ENCODE peak calls at places on chromosomes 16 and 17, in nine cellular contexts. Y is mucosa of descending colon, Q is astrocyte of the spinal cord, Z is lung, D is IMR-90, A is stomach, G is body of pancreas, X is fibroblast of the aortic adventitia, P is PC-9. V is an unnamed sample.

GRCh38 chr16:4494746-4495490 is 18.7 kb downstream of the HMOX2 start:
- DNase-seq in Z (no peak), Q (peak), X (peak), G (no peak), A (no peak), Y (no peak), P (peak), D (peak), V (peak)

GRCh38 chr17:64176556-64176955 is 46.6 kb upstream of the ERN1 start:
- DNase-seq in G (no peak), X (no peak), Y (no peak), A (no peak), D (no peak), P (no peak), Z (no peak), Q (no peak), V (no peak)

GRCh38 chr17:29720471-29720990 is 97.8 kb upstream of the CORO6 start:
- DNase-seq in A (no peak), G (no peak), Z (no peak), Q (no peak), D (no peak), X (no peak), Y (no peak), P (no peak), V (no peak)

GRCh38 chr17:63843387-63844292 is 1.2 kb upstream of the SMARCD2 start:
- DNase-seq in G (peak), D (peak), A (peak), Q (peak), Y (peak), P (peak), X (peak), Z (peak), V (no peak)

GRCh38 chr16:9225527-9226316 is 134.3 kb downstream of the HAPSTR1 start:
- DNase-seq in A (no peak), P (no peak), D (no peak), Q (no peak), X (no peak), G (no peak), Y (no peak), Z (no peak), V (no peak)

GRCh38 chr16:11361751-11362742 is 16.8 kb downstream of the RMI2 start:
- DNase-seq in X (no peak), A (no peak), G (no peak), Z (no peak), D (no peak), P (no peak), Y (no peak), Q (no peak), V (no peak)

GRCh38 chr17:2903193-2903974 is 107.1 kb downstream of the RAP1GAP2 start:
- DNase-seq in D (no peak), A (peak), G (peak), Q (no peak), P (no peak), Y (no peak), X (no peak), Z (no peak), V (no peak)

GRCh38 chr17:46199379-46199778 is 6.2 kb upstream of the KANSL1 start:
- DNase-seq in A (no peak), X (peak), Y (no peak), P (no peak), D (peak), Z (no peak), Q (no peak), G (no peak), V (no peak)

GRCh38 chr17:59332890-59333377 is 1.5 kb downstream of the YPEL2 start:
- DNase-seq in P (no peak), G (peak), Q (no peak), A (peak), X (peak), Y (no peak), D (peak), Z (peak), V (peak)

GRCh38 chr17:251531-251930 is 70.1 kb upstream of the DOC2B start:
- DNase-seq in Z (no peak), D (no peak), Y (peak), P (no peak), Q (no peak), G (peak), X (no peak), A (no peak), V (no peak)

GRCh38 chr16:86479419-86479818 is 30.9 kb upstream of the FOXF1 start:
- DNase-seq in Q (no peak), P (no peak), Y (no peak), D (peak), A (no peak), X (no peak), G (no peak), Z (no peak), V (no peak)

GRCh38 chr17:47257651-47258339 is 4.2 kb downstream of the ITGB3 start:
- DNase-seq in X (peak), D (peak), Q (peak), A (no peak), P (no peak), Y (no peak), G (no peak), Z (no peak), V (peak)

GRCh38 chr17:21173543-21173942 is 40.4 kb downstream of the TMEM11 start:
- DNase-seq in G (no peak), Q (no peak), X (no peak), A (no peak), P (no peak), D (no peak), Z (no peak), Y (no peak), V (no peak)

GRCh38 chr16:87316923-87317765 is at the start of gene C16orf95:
- DNase-seq in Q (peak), Z (peak), D (peak), G (peak), P (peak), Y (peak), A (peak), X (peak), V (peak)

GRCh38 chr17:39097537-39097936 is 53.9 kb downstream of the PLXDC1 start:
- DNase-seq in Q (no peak), X (no peak), G (no peak), D (no peak), Z (no peak), P (no peak), A (no peak), Y (no peak), V (no peak)

GRCh38 chr17:74012465-74012864 is 191.0 kb upstream of the RPL38 start:
- DNase-seq in D (no peak), Q (no peak), Y (no peak), G (no peak), X (no peak), Z (no peak), A (no peak), P (no peak), V (no peak)

GRCh38 chr17:3534881-3535252 is 22.7 kb downstream of the TRPV3 start:
- DNase-seq in D (peak), P (no peak), X (peak), Q (peak), G (no peak), Y (peak), A (no peak), Z (no peak), V (peak)

GRCh38 chr16:72467157-72467759 is 295.3 kb upstream of the PMFBP1 start:
- DNase-seq in D (peak), X (peak), P (no peak), A (no peak), Z (no peak), G (no peak), Y (no peak), Q (peak), V (peak)

GRCh38 chr16:1308036-1308976 is 1.1 kb upstream of the UBE2I start:
- DNase-seq in G (no peak), P (no peak), Y (no peak), Q (peak), D (peak), Z (no peak), A (no peak), X (peak), V (peak)

GRCh38 chr17:1977583-1978395 is 47.3 kb downstream of the RTN4RL1 start:
- DNase-seq in P (no peak), Z (no peak), Q (no peak), Y (no peak), A (no peak), X (no peak), G (peak), D (no peak), V (no peak)

GRCh38 chr17:72467841-72468653 is 347.2 kb downstream of the SOX9 start:
- DNase-seq in G (no peak), P (no peak), X (peak), Q (no peak), Y (peak), D (no peak), A (peak), Z (no peak), V (peak)

GRCh38 chr17:74803971-74804370 is 27.8 kb upstream of the NAT9 start:
- DNase-seq in Z (no peak), Y (no peak), D (no peak), A (no peak), G (no peak), P (no peak), Q (no peak), X (no peak), V (no peak)

GRCh38 chr17:79775635-79776034 is 2.3 kb upstream of the CBX2 start:
- DNase-seq in P (no peak), G (no peak), D (no peak), A (no peak), Y (no peak), Q (no peak), Z (no peak), X (no peak), V (no peak)

GRCh38 chr16:73504591-73504990 is 456.7 kb upstream of the ZFHX3 start:
- DNase-seq in Q (no peak), A (no peak), D (no peak), G (no peak), Z (no peak), X (no peak), Y (no peak), P (no peak), V (no peak)

GRCh38 chr16:88116121-88116900 is 165.1 kb downstream of the BANP start:
- DNase-seq in X (peak), D (peak), Y (no peak), A (no peak), G (no peak), Z (no peak), P (no peak), Q (peak), V (no peak)

DNA sequence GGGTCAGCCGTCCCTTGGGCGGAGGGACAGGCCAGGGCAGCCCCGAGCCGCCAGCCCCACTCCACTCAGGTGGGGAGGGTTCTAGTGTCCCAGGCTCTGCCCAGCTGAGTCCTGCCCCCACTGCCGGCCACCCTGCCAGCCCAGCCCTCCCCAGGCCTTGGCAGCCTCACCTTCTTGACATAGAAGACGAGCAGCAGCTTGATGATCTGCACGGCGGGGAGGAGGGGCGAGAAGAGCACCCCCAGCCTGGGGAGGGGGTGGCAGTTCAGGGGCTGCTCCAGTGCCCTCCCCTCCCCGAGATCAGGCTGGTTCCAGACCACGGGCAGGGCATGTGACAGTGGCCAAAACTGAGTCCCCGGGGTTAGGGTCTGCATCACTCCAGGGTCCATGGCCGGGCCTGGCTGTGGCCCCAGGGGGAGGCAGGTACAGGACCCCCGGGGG is 9.7 kb downstream of the TMC6 start:
- DNase-seq in A (no peak), Y (peak), X (no peak), P (no peak), Z (no peak), D (no peak), G (no peak), Q (no peak), V (no peak)
- TF ChIP-seq CTCF in A (no peak), Y (no peak), X (no peak), P (no peak), Z (no peak), D (no peak), G (no peak), Q (no peak), V (no peak)

DNA sequence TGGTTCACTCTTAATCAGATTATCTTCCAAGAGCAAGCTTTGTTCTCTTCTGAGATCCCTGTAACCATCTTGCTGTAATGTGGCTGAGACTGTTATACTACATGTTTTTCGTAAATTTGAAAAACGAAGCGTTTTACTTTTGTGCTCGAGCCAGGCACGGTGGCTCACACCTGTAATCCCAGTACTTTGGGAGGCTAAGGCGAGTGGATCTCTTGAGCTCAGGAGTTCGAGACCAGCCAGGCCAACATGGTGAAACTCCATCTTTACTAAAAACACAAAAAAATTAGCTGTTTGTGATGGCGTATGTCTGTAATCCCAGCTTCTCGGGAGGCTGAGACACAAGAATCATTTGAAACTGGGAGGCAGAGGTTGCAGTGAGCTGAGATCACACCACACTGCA is 7.8 kb downstream of the CUEDC1 start:
- DNase-seq in Y (no peak), A (no peak), Z (no peak), X (no peak), D (no peak), Q (no peak), G (no peak), P (no peak), V (no peak)
- H3K4me3 ChIP-seq in Y (no peak), A (peak), Z (no peak), X (peak), D (no peak), Q (no peak), G (peak), P (no peak), V (no peak)

GRCh38 chr17:50640701-50641338 is 6.1 kb downstream of the ABCC3 start:
- DNase-seq in D (no peak), A (no peak), X (no peak), P (no peak), G (no peak), Y (peak), Z (no peak), Q (no peak), V (peak)
- TF ChIP-seq CTCF in D (peak), A (no peak), X (no peak), P (no peak), G (no peak), Y (no peak), Z (no peak), Q (no peak), V (no peak)

DNA sequence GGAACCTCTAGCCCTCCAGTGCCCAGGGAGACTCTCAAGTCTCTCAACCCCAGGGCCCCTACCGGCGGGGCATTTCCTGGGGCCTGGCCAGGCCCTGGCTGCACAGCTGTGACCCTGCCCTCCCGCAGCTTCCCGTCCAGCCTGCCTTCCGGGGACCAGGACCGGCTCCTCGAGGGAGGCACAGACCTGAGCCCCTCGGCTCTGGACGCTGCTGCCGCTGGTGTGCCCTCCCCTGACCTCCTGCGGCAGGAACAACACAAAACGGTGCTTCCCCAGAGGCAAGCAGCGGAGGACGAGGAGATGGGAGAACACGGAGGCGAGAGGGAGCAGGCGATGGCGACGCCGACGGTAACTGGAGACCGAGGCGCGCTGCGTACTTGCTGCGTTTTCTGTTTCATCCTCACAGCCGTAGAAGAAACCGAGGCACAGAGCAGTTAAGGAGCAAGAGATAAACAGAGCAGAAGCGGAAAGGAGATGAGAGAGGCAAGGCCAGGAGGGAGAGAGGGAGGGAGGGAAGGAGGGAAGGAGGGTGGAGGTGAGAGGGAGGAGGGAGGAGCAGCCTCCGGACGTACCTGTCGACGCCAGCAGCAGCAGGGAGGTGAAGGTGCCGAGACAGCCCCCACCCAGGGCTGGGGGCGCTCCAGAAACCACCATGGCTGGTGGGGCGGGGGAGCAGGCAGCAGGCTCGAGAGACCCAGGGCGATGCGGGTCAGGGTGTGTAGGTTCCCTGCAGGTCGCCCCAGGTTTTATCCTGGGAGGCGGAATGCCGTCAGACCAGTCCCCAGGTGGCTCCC is at the start of gene PRSS22:
- DNase-seq in D (peak), A (peak), Y (peak), Q (no peak), G (peak), Z (peak), P (peak), X (no peak), V (peak)
- H3K4me3 ChIP-seq in D (peak), A (peak), Y (no peak), Q (no peak), G (peak), Z (peak), P (peak), X (peak), V (peak)

GRCh38 chr16:35102780-35103403 is 1643.5 kb downstream of the TP53TG3F start:
- DNase-seq in Q (no peak), Y (no peak), A (no peak), X (no peak), P (peak), G (no peak), Z (no peak), D (no peak), V (peak)
- TF ChIP-seq CTCF in Q (peak), Y (no peak), A (no peak), X (no peak), P (peak), G (no peak), Z (no peak), D (no peak), V (no peak)

GRCh38 chr16:68736561-68736960 is 531 bp upstream of the CDH1 start:
- DNase-seq in G (no peak), D (no peak), X (no peak), Q (no peak), Y (peak), P (no peak), Z (no peak), A (no peak), V (no peak)
- H3K4me3 ChIP-seq in G (no peak), D (no peak), X (no peak), Q (no peak), Y (no peak), P (peak), Z (no peak), A (peak), V (peak)

DNA sequence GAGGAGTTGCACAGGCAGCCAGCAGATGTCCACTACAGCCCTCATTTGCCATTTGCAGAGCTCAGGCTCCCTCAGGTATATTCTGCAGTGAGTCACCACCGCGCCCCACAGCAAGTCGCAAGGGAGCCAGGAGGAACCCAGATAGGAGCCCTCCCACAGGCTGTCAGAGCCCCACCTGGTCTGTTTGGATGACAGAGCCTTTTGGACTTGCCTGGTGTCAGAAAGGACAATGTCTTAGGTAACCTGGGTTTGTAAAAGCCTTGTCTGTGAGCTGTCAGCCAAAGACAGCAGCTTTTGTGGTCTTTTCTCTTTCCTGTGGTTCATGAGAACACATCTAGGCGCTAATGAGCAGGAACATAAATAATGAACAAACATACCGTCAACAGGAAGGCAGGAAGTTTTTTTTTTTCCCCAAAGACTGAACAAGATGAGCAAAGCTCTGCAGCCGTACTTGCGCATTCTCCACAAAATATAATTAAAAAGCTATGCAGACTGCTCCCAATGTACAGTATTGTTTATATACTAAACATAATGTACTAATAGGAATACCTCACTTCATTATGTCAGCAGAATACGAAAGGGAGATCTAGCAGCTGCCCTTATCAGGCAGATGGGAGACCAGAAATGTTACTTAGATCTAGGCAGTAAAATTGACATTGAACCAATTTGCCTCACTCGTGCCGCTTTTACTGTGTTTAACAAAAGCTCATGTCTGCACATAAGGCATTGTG is 71.0 kb downstream of the GNAO1 start:
- DNase-seq in Q (no peak), D (no peak), X (no peak), G (no peak), P (peak), A (no peak), Z (no peak), Y (no peak), V (peak)
- TF ChIP-seq CTCF in Q (no peak), D (no peak), X (no peak), G (no peak), P (no peak), A (no peak), Z (no peak), Y (no peak), V (no peak)

V was measured in epithelial cell of esophagus.